ENCODE peak calls at places on chromosomes 13 and 19, in five cellular contexts. One of them, this sample, is unnamed.

GRCh38 chr13:44141213-44141724 is 232.4 kb upstream of the SERP2 start:
- DNase-seq in neuronal stem cell: no peak
- DNase-seq in H9: no peak
- DNase-seq in trophoblast cell: no peak
- DNase-seq in mesenchymal stem cell: no peak
- DNase-seq in this sample: no peak

GRCh38 chr19:37809366-37809765 is 30.0 kb upstream of the ZNF573 start:
- DNase-seq in neuronal stem cell: no peak
- DNase-seq in H9: no peak
- DNase-seq in trophoblast cell: peak; percentile 88
- DNase-seq in mesenchymal stem cell: no peak
- DNase-seq in this sample: no peak

GRCh38 chr13:100175078-100175802 is 86.3 kb downstream of the PCCA start:
- DNase-seq in neuronal stem cell: no peak
- DNase-seq in H9: no peak
- DNase-seq in trophoblast cell: no peak
- DNase-seq in mesenchymal stem cell: no peak
- DNase-seq in this sample: no peak

GRCh38 chr19:12665281-12665573 is 1.3 kb downstream of the MAN2B1 start:
- DNase-seq in neuronal stem cell: no peak
- DNase-seq in H9: no peak
- DNase-seq in trophoblast cell: no peak
- DNase-seq in mesenchymal stem cell: no peak
- DNase-seq in this sample: no peak

GRCh38 chr19:38057954-38058690 is 151.1 kb downstream of the SIPA1L3 start:
- DNase-seq in neuronal stem cell: no peak
- DNase-seq in H9: no peak
- DNase-seq in trophoblast cell: peak; percentile 58
- DNase-seq in mesenchymal stem cell: peak; percentile 37
- DNase-seq in this sample: no peak

GRCh38 chr13:50025446-50025845 is 10.2 kb downstream of the KCNRG start:
- DNase-seq in neuronal stem cell: no peak
- DNase-seq in H9: no peak
- DNase-seq in trophoblast cell: no peak
- DNase-seq in mesenchymal stem cell: no peak
- DNase-seq in this sample: no peak

GRCh38 chr19:15318241-15318691 is 14.1 kb downstream of the BRD4 start:
- DNase-seq in neuronal stem cell: no peak
- DNase-seq in H9: no peak
- DNase-seq in trophoblast cell: peak; percentile 50
- DNase-seq in mesenchymal stem cell: no peak
- DNase-seq in this sample: no peak

GRCh38 chr13:94325148-94325528 is 154.3 kb downstream of the DCT start:
- DNase-seq in neuronal stem cell: no peak
- DNase-seq in H9: no peak
- DNase-seq in trophoblast cell: no peak
- DNase-seq in mesenchymal stem cell: peak; percentile 63
- DNase-seq in this sample: no peak

GRCh38 chr19:41691268-41691970 is 3.3 kb upstream of the CEACAM7 start:
- DNase-seq in neuronal stem cell: no peak
- DNase-seq in H9: peak; percentile 61
- DNase-seq in trophoblast cell: no peak
- DNase-seq in mesenchymal stem cell: no peak
- DNase-seq in this sample: no peak

GRCh38 chr13:113927661-113928581 is 46.0 kb downstream of the C13orf46 start:
- DNase-seq in neuronal stem cell: no peak
- DNase-seq in H9: peak; percentile 22
- DNase-seq in trophoblast cell: peak; percentile 71
- DNase-seq in mesenchymal stem cell: peak; percentile 97
- DNase-seq in this sample: no peak

GRCh38 chr13:114118763-114119123 is 13.7 kb downstream of the RASA3 start:
- DNase-seq in neuronal stem cell: no peak
- DNase-seq in H9: no peak
- DNase-seq in trophoblast cell: no peak
- DNase-seq in mesenchymal stem cell: peak; percentile 86
- DNase-seq in this sample: no peak

GRCh38 chr13:28408235-28408848 is 86.6 kb downstream of the FLT1 start:
- DNase-seq in neuronal stem cell: no peak
- DNase-seq in H9: no peak
- DNase-seq in trophoblast cell: peak; percentile 38
- DNase-seq in mesenchymal stem cell: peak; percentile 28
- DNase-seq in this sample: no peak

GRCh38 chr19:17830567-17831418 is 9.5 kb upstream of the INSL3 start:
- DNase-seq in neuronal stem cell: peak; percentile 84
- DNase-seq in H9: peak; percentile 97
- DNase-seq in trophoblast cell: peak; percentile 86
- DNase-seq in mesenchymal stem cell: peak; percentile 83
- DNase-seq in this sample: peak; percentile 93

GRCh38 chr13:75369986-75370385 is 112.0 kb downstream of the TBC1D4 start:
- DNase-seq in neuronal stem cell: no peak
- DNase-seq in H9: no peak
- DNase-seq in trophoblast cell: peak; percentile 10
- DNase-seq in mesenchymal stem cell: no peak
- DNase-seq in this sample: no peak

GRCh38 chr13:74977498-74977897 is 504.5 kb downstream of the TBC1D4 start:
- DNase-seq in neuronal stem cell: no peak
- DNase-seq in H9: no peak
- DNase-seq in trophoblast cell: no peak
- DNase-seq in mesenchymal stem cell: no peak
- DNase-seq in this sample: no peak

GRCh38 chr13:73467103-73467502 is 408.3 kb downstream of the KLF5 start:
- DNase-seq in neuronal stem cell: no peak
- DNase-seq in H9: no peak
- DNase-seq in trophoblast cell: peak; percentile 17
- DNase-seq in mesenchymal stem cell: no peak
- DNase-seq in this sample: no peak

GRCh38 chr19:35483089-35483488 is 7.2 kb downstream of the KRTDAP start:
- DNase-seq in neuronal stem cell: no peak
- DNase-seq in H9: no peak
- DNase-seq in trophoblast cell: no peak
- DNase-seq in mesenchymal stem cell: no peak
- DNase-seq in this sample: no peak

GRCh38 chr13:29936051-29936813 is 85.8 kb upstream of the UBL3 start:
- DNase-seq in neuronal stem cell: no peak
- DNase-seq in H9: no peak
- DNase-seq in trophoblast cell: no peak
- DNase-seq in mesenchymal stem cell: no peak
- DNase-seq in this sample: no peak

GRCh38 chr13:29937379-29937778 is 87.0 kb upstream of the UBL3 start:
- DNase-seq in neuronal stem cell: no peak
- DNase-seq in H9: no peak
- DNase-seq in trophoblast cell: no peak
- DNase-seq in mesenchymal stem cell: no peak
- DNase-seq in this sample: no peak

GRCh38 chr13:29936961-29937360 is 86.5 kb upstream of the UBL3 start:
- DNase-seq in neuronal stem cell: no peak
- DNase-seq in H9: no peak
- DNase-seq in trophoblast cell: no peak
- DNase-seq in mesenchymal stem cell: no peak
- DNase-seq in this sample: no peak

GRCh38 chr13:29939158-29939557 is 88.7 kb upstream of the UBL3 start:
- DNase-seq in neuronal stem cell: no peak
- DNase-seq in H9: no peak
- DNase-seq in trophoblast cell: no peak
- DNase-seq in mesenchymal stem cell: no peak
- DNase-seq in this sample: no peak

DNA sequence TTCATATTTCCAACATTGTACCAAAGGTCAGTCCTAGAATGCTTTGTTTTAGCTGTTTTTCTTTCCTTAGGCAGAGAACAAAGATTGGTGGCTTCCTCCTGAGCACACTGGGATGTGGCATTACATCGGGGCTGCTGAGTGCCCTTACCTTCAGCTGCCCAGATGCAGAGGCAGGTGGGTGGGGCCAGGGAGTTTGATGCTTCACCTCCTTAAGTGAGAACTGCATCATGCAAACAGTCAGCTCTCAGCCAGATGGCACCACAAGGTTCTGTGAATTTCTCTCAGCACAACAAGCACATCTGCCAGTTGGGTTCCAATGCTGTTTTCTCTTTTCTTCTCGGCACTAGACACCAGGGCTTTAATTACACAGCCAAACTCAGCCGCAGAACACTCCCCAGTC is 87.4 kb upstream of the UBL3 start:
- DNase-seq in neuronal stem cell: no peak
- DNase-seq in H9: peak; percentile 48
- DNase-seq in trophoblast cell: no peak
- DNase-seq in mesenchymal stem cell: no peak
- DNase-seq in this sample: no peak
- H2BK12ac ChIP-seq in neuronal stem cell: no peak overlapping the region
- H2BK12ac ChIP-seq in H9: no peak overlapping the region
- H2BK12ac ChIP-seq in trophoblast cell: no peak overlapping the region
- H2BK12ac ChIP-seq in mesenchymal stem cell: no peak overlapping the region
- H2BK12ac ChIP-seq in this sample: no peak overlapping the region

DNA sequence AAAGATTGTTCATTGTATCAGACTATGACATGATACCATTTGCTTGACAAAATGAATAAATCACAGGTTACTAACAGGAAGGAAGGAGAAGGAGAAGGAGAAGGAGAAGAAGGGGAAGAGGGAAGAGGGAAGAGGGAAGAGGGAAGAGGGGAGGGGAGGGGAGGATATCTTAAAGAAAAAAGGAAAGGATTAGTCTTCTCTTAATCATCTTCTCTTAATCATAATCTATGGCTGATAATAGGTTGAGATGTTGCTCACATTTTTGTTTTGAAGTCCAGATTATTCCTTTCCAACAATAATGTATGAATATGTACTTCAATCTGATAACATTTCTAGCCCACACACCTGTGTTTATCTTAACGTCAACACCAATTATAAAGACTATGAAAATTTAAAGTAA is 25.1 kb downstream of the DIAPH3 start:
- DNase-seq in neuronal stem cell: no peak
- DNase-seq in H9: no peak
- DNase-seq in trophoblast cell: no peak
- DNase-seq in mesenchymal stem cell: no peak
- DNase-seq in this sample: no peak
- H2BK12ac ChIP-seq in neuronal stem cell: no peak overlapping the region
- H2BK12ac ChIP-seq in H9: no peak overlapping the region
- H2BK12ac ChIP-seq in trophoblast cell: no peak overlapping the region
- H2BK12ac ChIP-seq in mesenchymal stem cell: no peak overlapping the region
- H2BK12ac ChIP-seq in this sample: no peak overlapping the region

GRCh38 chr13:91450913-91451312 is 52.5 kb downstream of the GPC5 start:
- DNase-seq in neuronal stem cell: no peak
- DNase-seq in H9: no peak
- DNase-seq in trophoblast cell: no peak
- DNase-seq in mesenchymal stem cell: no peak
- DNase-seq in this sample: no peak
- H2BK12ac ChIP-seq in neuronal stem cell: no peak overlapping the region
- H2BK12ac ChIP-seq in H9: no peak overlapping the region
- H2BK12ac ChIP-seq in trophoblast cell: no peak overlapping the region
- H2BK12ac ChIP-seq in mesenchymal stem cell: no peak overlapping the region
- H2BK12ac ChIP-seq in this sample: no peak overlapping the region

GRCh38 chr19:10007366-10007765 is 2.9 kb downstream of the COL5A3 start:
- DNase-seq in neuronal stem cell: no peak
- DNase-seq in H9: no peak
- DNase-seq in trophoblast cell: no peak
- DNase-seq in mesenchymal stem cell: no peak
- DNase-seq in this sample: no peak
- H2BK12ac ChIP-seq in neuronal stem cell: no peak overlapping the region
- H2BK12ac ChIP-seq in H9: no peak overlapping the region
- H2BK12ac ChIP-seq in trophoblast cell: no peak overlapping the region
- H2BK12ac ChIP-seq in mesenchymal stem cell: no peak overlapping the region
- H2BK12ac ChIP-seq in this sample: no peak overlapping the region

GRCh38 chr19:48095637-48096175 is 14.9 kb downstream of the PLA2G4C start:
- DNase-seq in neuronal stem cell: no peak
- DNase-seq in H9: no peak
- DNase-seq in trophoblast cell: no peak
- DNase-seq in mesenchymal stem cell: no peak
- DNase-seq in this sample: no peak

GRCh38 chr19:48094843-48095203 is 15.8 kb downstream of the PLA2G4C start:
- DNase-seq in neuronal stem cell: no peak
- DNase-seq in H9: no peak
- DNase-seq in trophoblast cell: no peak
- DNase-seq in mesenchymal stem cell: no peak
- DNase-seq in this sample: no peak

GRCh38 chr19:48090281-48090802 is 20.3 kb downstream of the PLA2G4C start:
- DNase-seq in neuronal stem cell: no peak
- DNase-seq in H9: no peak
- DNase-seq in trophoblast cell: no peak
- DNase-seq in mesenchymal stem cell: no peak
- DNase-seq in this sample: no peak

DNA sequence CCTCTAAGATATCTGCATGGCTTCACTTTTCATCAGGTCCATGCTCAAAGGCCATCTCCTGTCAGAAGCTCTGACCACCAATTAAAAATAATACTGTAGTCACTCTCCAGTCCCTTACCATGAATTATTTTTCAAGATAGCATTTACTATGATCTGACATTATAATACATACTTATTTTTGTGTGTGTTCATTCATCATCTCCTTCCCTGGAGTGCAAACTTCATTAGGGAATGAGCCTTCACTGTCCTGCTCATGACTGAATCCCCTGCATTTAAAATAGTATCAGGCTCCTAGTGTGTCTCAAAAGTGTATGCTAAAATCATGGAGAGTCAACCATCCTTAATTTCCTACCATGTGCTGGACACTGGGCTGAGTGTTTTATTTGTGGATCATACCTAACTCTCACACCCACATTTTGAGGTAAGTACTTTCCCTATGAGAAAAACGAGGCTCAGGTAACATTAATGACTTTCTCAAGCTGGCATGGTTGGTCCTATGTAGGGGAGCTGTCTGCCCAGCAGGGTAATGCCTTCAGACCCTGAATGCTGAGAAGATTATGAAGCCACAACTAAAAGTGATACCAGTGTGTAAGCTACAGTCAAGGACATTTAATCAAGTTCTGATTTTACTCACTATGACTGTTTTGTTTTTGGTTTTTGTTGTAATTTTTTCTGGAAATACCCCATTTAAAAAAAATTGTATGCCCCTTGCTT is 16.3 kb downstream of the PLA2G4C start:
- DNase-seq in neuronal stem cell: no peak
- DNase-seq in H9: no peak
- DNase-seq in trophoblast cell: no peak
- DNase-seq in mesenchymal stem cell: no peak
- DNase-seq in this sample: no peak
- H2BK12ac ChIP-seq in neuronal stem cell: no peak overlapping the region
- H2BK12ac ChIP-seq in H9: no peak overlapping the region
- H2BK12ac ChIP-seq in trophoblast cell: no peak overlapping the region
- H2BK12ac ChIP-seq in mesenchymal stem cell: no peak overlapping the region
- H2BK12ac ChIP-seq in this sample: no peak overlapping the region

DNA sequence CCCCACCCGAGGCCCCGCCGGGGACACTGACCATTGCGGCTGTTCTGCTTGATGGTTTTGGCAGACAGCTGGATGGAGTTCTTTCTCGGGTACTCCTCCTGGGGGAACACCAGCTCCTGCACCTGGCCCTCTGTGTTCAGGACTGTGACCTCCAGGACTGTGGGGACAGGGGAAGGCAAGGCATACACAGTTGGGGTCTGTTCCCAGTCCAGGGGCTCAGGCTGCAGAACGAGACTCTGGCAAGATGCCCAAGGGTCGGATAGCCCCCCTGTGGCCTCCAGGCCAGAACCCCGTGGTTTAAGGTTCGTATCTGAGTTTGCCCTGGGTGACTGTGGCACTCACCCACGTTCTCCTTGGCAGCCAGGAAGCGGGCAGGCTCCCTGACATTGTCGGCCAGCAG is 22.7 kb upstream of the ASF1B start:
- DNase-seq in neuronal stem cell: no peak
- DNase-seq in H9: no peak
- DNase-seq in trophoblast cell: no peak
- DNase-seq in mesenchymal stem cell: no peak
- DNase-seq in this sample: no peak
- H2BK12ac ChIP-seq in neuronal stem cell: no peak overlapping the region
- H2BK12ac ChIP-seq in H9: no peak overlapping the region
- H2BK12ac ChIP-seq in trophoblast cell: no peak overlapping the region
- H2BK12ac ChIP-seq in mesenchymal stem cell: no peak overlapping the region
- H2BK12ac ChIP-seq in this sample: no peak overlapping the region